ENCODE peak calls at places on chromosomes 11 and 22, in six cellular contexts. One of them, this sample, is unnamed.

GRCh38 chr22:26586556-26587325 is 3.2 kb downstream of the TPST2 start:
- DNase-seq in Calu3: no peak
- DNase-seq in RWPE1: no peak
- DNase-seq in stimulated activated CD4-positive, alpha-beta T cell treated with anti-CD3 and anti-CD28 coated beads, TNF-alpha, amount 100 ng/mL, for 4 hours: no peak
- DNase-seq in T-cell: no peak
- DNase-seq in lower leg skin: no peak
- DNase-seq in this sample: no peak

GRCh38 chr11:20367313-20367948 is 3.9 kb downstream of the HTATIP2 start:
- DNase-seq in lower leg skin: no peak
- DNase-seq in T-cell: no peak
- DNase-seq in stimulated activated CD4-positive, alpha-beta T cell treated with anti-CD3 and anti-CD28 coated beads, TNF-alpha, amount 100 ng/mL, for 4 hours: no peak
- DNase-seq in RWPE1: peak
- DNase-seq in Calu3: peak
- DNase-seq in this sample: no peak

GRCh38 chr11:83724704-83725114 is 438.5 kb upstream of the CCDC90B start:
- DNase-seq in Calu3: peak
- DNase-seq in RWPE1: no peak
- DNase-seq in stimulated activated CD4-positive, alpha-beta T cell treated with anti-CD3 and anti-CD28 coated beads, TNF-alpha, amount 100 ng/mL, for 4 hours: no peak
- DNase-seq in lower leg skin: no peak
- DNase-seq in T-cell: no peak
- DNase-seq in this sample: no peak

GRCh38 chr11:128518493-128519207 is 68.7 kb downstream of the ETS1 start:
- DNase-seq in stimulated activated CD4-positive, alpha-beta T cell treated with anti-CD3 and anti-CD28 coated beads, TNF-alpha, amount 100 ng/mL, for 4 hours: no peak
- DNase-seq in Calu3: no peak
- DNase-seq in lower leg skin: no peak
- DNase-seq in T-cell: no peak
- DNase-seq in RWPE1: no peak
- DNase-seq in this sample: no peak

GRCh38 chr22:35212020-35212419 is 45.3 kb upstream of the HMGXB4 start:
- DNase-seq in RWPE1: no peak
- DNase-seq in lower leg skin: no peak
- DNase-seq in Calu3: no peak
- DNase-seq in stimulated activated CD4-positive, alpha-beta T cell treated with anti-CD3 and anti-CD28 coated beads, TNF-alpha, amount 100 ng/mL, for 4 hours: no peak
- DNase-seq in T-cell: no peak
- DNase-seq in this sample: no peak

GRCh38 chr11:121237686-121238658 is 54.6 kb upstream of the SC5D start:
- DNase-seq in T-cell: no peak
- DNase-seq in lower leg skin: no peak
- DNase-seq in Calu3: no peak
- DNase-seq in RWPE1: no peak
- DNase-seq in stimulated activated CD4-positive, alpha-beta T cell treated with anti-CD3 and anti-CD28 coated beads, TNF-alpha, amount 100 ng/mL, for 4 hours: no peak
- DNase-seq in this sample: no peak

GRCh38 chr11:86869966-86870570 is 69.7 kb downstream of the PRSS23 start:
- DNase-seq in lower leg skin: peak
- DNase-seq in Calu3: peak
- DNase-seq in T-cell: no peak
- DNase-seq in stimulated activated CD4-positive, alpha-beta T cell treated with anti-CD3 and anti-CD28 coated beads, TNF-alpha, amount 100 ng/mL, for 4 hours: peak
- DNase-seq in RWPE1: peak
- DNase-seq in this sample: peak

GRCh38 chr11:105975128-105975527 is 46.9 kb downstream of the MSANTD4 start:
- DNase-seq in T-cell: no peak
- DNase-seq in RWPE1: no peak
- DNase-seq in stimulated activated CD4-positive, alpha-beta T cell treated with anti-CD3 and anti-CD28 coated beads, TNF-alpha, amount 100 ng/mL, for 4 hours: no peak
- DNase-seq in lower leg skin: no peak
- DNase-seq in Calu3: no peak
- DNase-seq in this sample: no peak

GRCh38 chr22:30309981-30310672 is 16.6 kb downstream of the TBC1D10A start:
- DNase-seq in Calu3: no peak
- DNase-seq in lower leg skin: no peak
- DNase-seq in RWPE1: no peak
- DNase-seq in T-cell: no peak
- DNase-seq in stimulated activated CD4-positive, alpha-beta T cell treated with anti-CD3 and anti-CD28 coated beads, TNF-alpha, amount 100 ng/mL, for 4 hours: no peak
- DNase-seq in this sample: no peak

GRCh38 chr11:125005491-125005890 is 51.5 kb downstream of the CCDC15 start:
- DNase-seq in Calu3: no peak
- DNase-seq in RWPE1: no peak
- DNase-seq in stimulated activated CD4-positive, alpha-beta T cell treated with anti-CD3 and anti-CD28 coated beads, TNF-alpha, amount 100 ng/mL, for 4 hours: no peak
- DNase-seq in lower leg skin: no peak
- DNase-seq in T-cell: no peak
- DNase-seq in this sample: no peak

GRCh38 chr11:113664069-113664980 is 41.8 kb downstream of the TMPRSS5 start:
- DNase-seq in T-cell: no peak
- DNase-seq in Calu3: peak
- DNase-seq in lower leg skin: no peak
- DNase-seq in RWPE1: peak
- DNase-seq in stimulated activated CD4-positive, alpha-beta T cell treated with anti-CD3 and anti-CD28 coated beads, TNF-alpha, amount 100 ng/mL, for 4 hours: no peak
- DNase-seq in this sample: no peak

GRCh38 chr11:1827095-1827797 is 7.5 kb upstream of the SYT8 start:
- DNase-seq in T-cell: no peak
- DNase-seq in stimulated activated CD4-positive, alpha-beta T cell treated with anti-CD3 and anti-CD28 coated beads, TNF-alpha, amount 100 ng/mL, for 4 hours: no peak
- DNase-seq in RWPE1: peak
- DNase-seq in Calu3: peak
- DNase-seq in lower leg skin: peak
- DNase-seq in this sample: no peak

GRCh38 chr11:121214861-121215260 is 77.7 kb upstream of the SC5D start:
- DNase-seq in lower leg skin: no peak
- DNase-seq in stimulated activated CD4-positive, alpha-beta T cell treated with anti-CD3 and anti-CD28 coated beads, TNF-alpha, amount 100 ng/mL, for 4 hours: no peak
- DNase-seq in RWPE1: no peak
- DNase-seq in T-cell: no peak
- DNase-seq in Calu3: no peak
- DNase-seq in this sample: no peak

GRCh38 chr11:35030716-35031213 is 108.2 kb upstream of the CD44 start:
- DNase-seq in T-cell: peak
- DNase-seq in RWPE1: peak
- DNase-seq in lower leg skin: peak
- DNase-seq in stimulated activated CD4-positive, alpha-beta T cell treated with anti-CD3 and anti-CD28 coated beads, TNF-alpha, amount 100 ng/mL, for 4 hours: no peak
- DNase-seq in Calu3: peak
- DNase-seq in this sample: peak

GRCh38 chr22:43436536-43437267 is 24.9 kb downstream of the MPPED1 start:
- DNase-seq in T-cell: no peak
- DNase-seq in RWPE1: no peak
- DNase-seq in Calu3: no peak
- DNase-seq in lower leg skin: no peak
- DNase-seq in stimulated activated CD4-positive, alpha-beta T cell treated with anti-CD3 and anti-CD28 coated beads, TNF-alpha, amount 100 ng/mL, for 4 hours: no peak
- DNase-seq in this sample: no peak

GRCh38 chr11:27427183-27427980 is 45.2 kb downstream of the LGR4 start:
- DNase-seq in stimulated activated CD4-positive, alpha-beta T cell treated with anti-CD3 and anti-CD28 coated beads, TNF-alpha, amount 100 ng/mL, for 4 hours: no peak
- DNase-seq in lower leg skin: no peak
- DNase-seq in RWPE1: peak
- DNase-seq in T-cell: no peak
- DNase-seq in Calu3: no peak
- DNase-seq in this sample: no peak

GRCh38 chr22:43399338-43399979 is 12.4 kb upstream of the MPPED1 start:
- DNase-seq in Calu3: no peak
- DNase-seq in stimulated activated CD4-positive, alpha-beta T cell treated with anti-CD3 and anti-CD28 coated beads, TNF-alpha, amount 100 ng/mL, for 4 hours: no peak
- DNase-seq in lower leg skin: no peak
- DNase-seq in RWPE1: no peak
- DNase-seq in T-cell: no peak
- DNase-seq in this sample: no peak

GRCh38 chr11:14124886-14125285 is 162.4 kb downstream of the SPON1 start:
- DNase-seq in lower leg skin: no peak
- DNase-seq in stimulated activated CD4-positive, alpha-beta T cell treated with anti-CD3 and anti-CD28 coated beads, TNF-alpha, amount 100 ng/mL, for 4 hours: no peak
- DNase-seq in RWPE1: no peak
- DNase-seq in Calu3: no peak
- DNase-seq in T-cell: no peak
- DNase-seq in this sample: no peak

GRCh38 chr22:41922336-41922735 is 4.3 kb downstream of the TNFRSF13C start:
- DNase-seq in stimulated activated CD4-positive, alpha-beta T cell treated with anti-CD3 and anti-CD28 coated beads, TNF-alpha, amount 100 ng/mL, for 4 hours: no peak
- DNase-seq in Calu3: no peak
- DNase-seq in T-cell: no peak
- DNase-seq in lower leg skin: no peak
- DNase-seq in RWPE1: no peak
- DNase-seq in this sample: no peak

GRCh38 chr11:8671651-8672062 is 10.8 kb downstream of the TRIM66 start:
- DNase-seq in RWPE1: peak
- DNase-seq in lower leg skin: peak
- DNase-seq in stimulated activated CD4-positive, alpha-beta T cell treated with anti-CD3 and anti-CD28 coated beads, TNF-alpha, amount 100 ng/mL, for 4 hours: no peak
- DNase-seq in T-cell: no peak
- DNase-seq in Calu3: no peak
- DNase-seq in this sample: no peak

GRCh38 chr11:12868315-12869073 is 140.6 kb upstream of the RASSF10 start:
- DNase-seq in Calu3: no peak
- DNase-seq in RWPE1: no peak
- DNase-seq in lower leg skin: no peak
- DNase-seq in stimulated activated CD4-positive, alpha-beta T cell treated with anti-CD3 and anti-CD28 coated beads, TNF-alpha, amount 100 ng/mL, for 4 hours: no peak
- DNase-seq in T-cell: no peak
- DNase-seq in this sample: no peak

GRCh38 chr11:8315463-8315862 is 51.8 kb upstream of the LMO1 start:
- DNase-seq in RWPE1: no peak
- DNase-seq in Calu3: no peak
- DNase-seq in lower leg skin: no peak
- DNase-seq in T-cell: no peak
- DNase-seq in stimulated activated CD4-positive, alpha-beta T cell treated with anti-CD3 and anti-CD28 coated beads, TNF-alpha, amount 100 ng/mL, for 4 hours: no peak
- DNase-seq in this sample: no peak

GRCh38 chr11:126544311-126545056 is 189.0 kb downstream of the ST3GAL4 start:
- DNase-seq in T-cell: no peak
- DNase-seq in stimulated activated CD4-positive, alpha-beta T cell treated with anti-CD3 and anti-CD28 coated beads, TNF-alpha, amount 100 ng/mL, for 4 hours: no peak
- DNase-seq in Calu3: no peak
- DNase-seq in lower leg skin: no peak
- DNase-seq in RWPE1: no peak
- DNase-seq in this sample: no peak

GRCh38 chr22:21949948-21950347 is 2.7 kb downstream of the PPM1F start:
- DNase-seq in stimulated activated CD4-positive, alpha-beta T cell treated with anti-CD3 and anti-CD28 coated beads, TNF-alpha, amount 100 ng/mL, for 4 hours: no peak
- DNase-seq in lower leg skin: no peak
- DNase-seq in T-cell: no peak
- DNase-seq in RWPE1: no peak
- DNase-seq in Calu3: no peak
- DNase-seq in this sample: no peak

GRCh38 chr22:29480512-29481264 is 670 bp downstream of the NEFH start:
- DNase-seq in RWPE1: no peak
- DNase-seq in stimulated activated CD4-positive, alpha-beta T cell treated with anti-CD3 and anti-CD28 coated beads, TNF-alpha, amount 100 ng/mL, for 4 hours: no peak
- DNase-seq in lower leg skin: no peak
- DNase-seq in Calu3: no peak
- DNase-seq in T-cell: no peak
- DNase-seq in this sample: no peak

GRCh38 chr11:45323598-45324249 is 37.6 kb upstream of the SYT13 start:
- DNase-seq in RWPE1: no peak
- DNase-seq in T-cell: no peak
- DNase-seq in Calu3: no peak
- DNase-seq in lower leg skin: no peak
- DNase-seq in stimulated activated CD4-positive, alpha-beta T cell treated with anti-CD3 and anti-CD28 coated beads, TNF-alpha, amount 100 ng/mL, for 4 hours: no peak
- DNase-seq in this sample: no peak

GRCh38 chr11:34387653-34388052 is 29.8 kb upstream of the ABTB2 start:
- DNase-seq in stimulated activated CD4-positive, alpha-beta T cell treated with anti-CD3 and anti-CD28 coated beads, TNF-alpha, amount 100 ng/mL, for 4 hours: no peak
- DNase-seq in Calu3: no peak
- DNase-seq in T-cell: no peak
- DNase-seq in RWPE1: no peak
- DNase-seq in lower leg skin: no peak
- DNase-seq in this sample: no peak

GRCh38 chr11:68146010-68146540 is 24.9 kb upstream of the CHKA start:
- DNase-seq in RWPE1: no peak
- DNase-seq in lower leg skin: peak
- DNase-seq in T-cell: no peak
- DNase-seq in Calu3: peak
- DNase-seq in stimulated activated CD4-positive, alpha-beta T cell treated with anti-CD3 and anti-CD28 coated beads, TNF-alpha, amount 100 ng/mL, for 4 hours: no peak
- DNase-seq in this sample: no peak

GRCh38 chr11:2584434-2584811 is 115.4 kb downstream of the KCNQ1OT1 start:
- DNase-seq in stimulated activated CD4-positive, alpha-beta T cell treated with anti-CD3 and anti-CD28 coated beads, TNF-alpha, amount 100 ng/mL, for 4 hours: no peak
- DNase-seq in RWPE1: no peak
- DNase-seq in T-cell: no peak
- DNase-seq in lower leg skin: no peak
- DNase-seq in Calu3: no peak
- DNase-seq in this sample: no peak

GRCh38 chr11:11731311-11732083 is 109.7 kb upstream of the GALNT18 start:
- DNase-seq in RWPE1: peak
- DNase-seq in Calu3: no peak
- DNase-seq in stimulated activated CD4-positive, alpha-beta T cell treated with anti-CD3 and anti-CD28 coated beads, TNF-alpha, amount 100 ng/mL, for 4 hours: no peak
- DNase-seq in T-cell: no peak
- DNase-seq in lower leg skin: no peak
- DNase-seq in this sample: no peak

This sample was measured in omental fat pad.